ENCODE peak calls at places on chromosomes 16 and 17, in six cellular contexts. One of them, this sample, is unnamed.

GRCh38 chr17:72702136-72702735 is 390.3 kb downstream of the SLC39A11 start:
- DNase-seq in A549: peak
- DNase-seq in GM12878: no peak
- DNase-seq in HepG2: peak
- DNase-seq in K562: peak
- DNase-seq in endothelial cell of umbilical vein: no peak
- DNase-seq in this sample: no peak

GRCh38 chr16:15830832-15831451 is 25.9 kb downstream of the MYH11 start:
- DNase-seq in GM12878: no peak
- DNase-seq in HepG2: no peak
- DNase-seq in A549: no peak
- DNase-seq in endothelial cell of umbilical vein: no peak
- DNase-seq in K562: no peak
- DNase-seq in this sample: no peak

GRCh38 chr16:68079616-68080344 is 5.4 kb upstream of the NFATC3 start:
- DNase-seq in K562: peak
- DNase-seq in HepG2: peak
- DNase-seq in A549: no peak
- DNase-seq in GM12878: no peak
- DNase-seq in endothelial cell of umbilical vein: peak
- DNase-seq in this sample: peak

GRCh38 chr16:30499284-30499683 is 26.7 kb downstream of the ITGAL start:
- DNase-seq in A549: no peak
- DNase-seq in HepG2: no peak
- DNase-seq in endothelial cell of umbilical vein: no peak
- DNase-seq in K562: peak
- DNase-seq in GM12878: no peak
- DNase-seq in this sample: no peak

GRCh38 chr16:10966129-10966528 is 21.8 kb downstream of the CLEC16A start:
- DNase-seq in HepG2: no peak
- DNase-seq in K562: no peak
- DNase-seq in GM12878: no peak
- DNase-seq in A549: no peak
- DNase-seq in endothelial cell of umbilical vein: peak
- DNase-seq in this sample: no peak

GRCh38 chr17:82435601-82436583 is 14.7 kb downstream of the CYBC1 start:
- DNase-seq in K562: no peak
- DNase-seq in GM12878: no peak
- DNase-seq in endothelial cell of umbilical vein: no peak
- DNase-seq in A549: no peak
- DNase-seq in HepG2: no peak
- DNase-seq in this sample: no peak

GRCh38 chr16:4830408-4830807 is 16.7 kb downstream of the GLYR1 start:
- DNase-seq in A549: no peak
- DNase-seq in GM12878: no peak
- DNase-seq in K562: no peak
- DNase-seq in endothelial cell of umbilical vein: no peak
- DNase-seq in HepG2: no peak
- DNase-seq in this sample: no peak

GRCh38 chr16:50627419-50627818 is 53.7 kb downstream of the SNX20 start:
- DNase-seq in K562: no peak
- DNase-seq in HepG2: no peak
- DNase-seq in endothelial cell of umbilical vein: no peak
- DNase-seq in A549: no peak
- DNase-seq in GM12878: no peak
- DNase-seq in this sample: peak

GRCh38 chr17:75996665-75997590 is 3.7 kb upstream of the CDK3 start:
- DNase-seq in endothelial cell of umbilical vein: no peak
- DNase-seq in A549: no peak
- DNase-seq in K562: no peak
- DNase-seq in GM12878: peak
- DNase-seq in HepG2: peak
- DNase-seq in this sample: peak

GRCh38 chr16:67013823-67014640 is 14.9 kb upstream of the CBFB start:
- DNase-seq in GM12878: no peak
- DNase-seq in HepG2: peak
- DNase-seq in K562: peak
- DNase-seq in endothelial cell of umbilical vein: peak
- DNase-seq in A549: no peak
- DNase-seq in this sample: peak

GRCh38 chr16:31569360-31569717 is 41.6 kb downstream of the AHSP start:
- DNase-seq in endothelial cell of umbilical vein: no peak
- DNase-seq in HepG2: no peak
- DNase-seq in K562: no peak
- DNase-seq in GM12878: no peak
- DNase-seq in A549: no peak
- DNase-seq in this sample: no peak

GRCh38 chr16:89422905-89423630 is 67.3 kb downstream of the ANKRD11 start:
- DNase-seq in HepG2: peak
- DNase-seq in GM12878: peak
- DNase-seq in K562: no peak
- DNase-seq in endothelial cell of umbilical vein: no peak
- DNase-seq in A549: no peak
- DNase-seq in this sample: peak

GRCh38 chr16:12341966-12342365 is 365.4 kb downstream of the SNX29 start:
- DNase-seq in A549: no peak
- DNase-seq in K562: no peak
- DNase-seq in GM12878: no peak
- DNase-seq in HepG2: no peak
- DNase-seq in endothelial cell of umbilical vein: peak
- DNase-seq in this sample: no peak

GRCh38 chr16:1815461-1815860 is 11.2 kb downstream of the HAGH start:
- DNase-seq in A549: no peak
- DNase-seq in endothelial cell of umbilical vein: no peak
- DNase-seq in GM12878: no peak
- DNase-seq in K562: no peak
- DNase-seq in HepG2: no peak
- DNase-seq in this sample: no peak

GRCh38 chr17:36742267-36743000 is 141.1 kb downstream of the MRM1 start:
- DNase-seq in GM12878: no peak
- DNase-seq in endothelial cell of umbilical vein: no peak
- DNase-seq in K562: no peak
- DNase-seq in HepG2: no peak
- DNase-seq in A549: no peak
- DNase-seq in this sample: no peak

GRCh38 chr17:4903051-4903818 is at the start of gene CHRNE:
- DNase-seq in A549: peak
- DNase-seq in GM12878: peak
- DNase-seq in HepG2: peak
- DNase-seq in K562: peak
- DNase-seq in endothelial cell of umbilical vein: peak
- DNase-seq in this sample: peak

GRCh38 chr16:1757714-1758461 is 13.5 kb downstream of the NME3 start:
- DNase-seq in endothelial cell of umbilical vein: no peak
- DNase-seq in GM12878: no peak
- DNase-seq in HepG2: no peak
- DNase-seq in K562: no peak
- DNase-seq in A549: no peak
- DNase-seq in this sample: no peak

GRCh38 chr17:35747540-35748017 is 5.5 kb downstream of the GAS2L2 start:
- DNase-seq in endothelial cell of umbilical vein: peak
- DNase-seq in GM12878: peak
- DNase-seq in K562: peak
- DNase-seq in A549: peak
- DNase-seq in HepG2: peak
- DNase-seq in this sample: peak

GRCh38 chr17:7883781-7884386 is 4.7 kb upstream of the CHD3 start:
- DNase-seq in HepG2: no peak
- DNase-seq in GM12878: no peak
- DNase-seq in endothelial cell of umbilical vein: peak
- DNase-seq in K562: peak
- DNase-seq in A549: peak
- DNase-seq in this sample: peak

GRCh38 chr17:7014995-7015586 is 2.7 kb downstream of the RNASEK start:
- DNase-seq in endothelial cell of umbilical vein: no peak
- DNase-seq in A549: no peak
- DNase-seq in K562: no peak
- DNase-seq in GM12878: peak
- DNase-seq in HepG2: no peak
- DNase-seq in this sample: peak

GRCh38 chr16:75820672-75821071 is 94.4 kb upstream of the CPHXL start:
- DNase-seq in A549: peak
- DNase-seq in HepG2: no peak
- DNase-seq in K562: no peak
- DNase-seq in endothelial cell of umbilical vein: no peak
- DNase-seq in GM12878: no peak
- DNase-seq in this sample: no peak

GRCh38 chr16:3023669-3024478 is at the start of the genes HCFC1R1 and THOC6:
- DNase-seq in K562: peak
- DNase-seq in A549: peak
- DNase-seq in HepG2: peak
- DNase-seq in GM12878: peak
- DNase-seq in endothelial cell of umbilical vein: peak
- DNase-seq in this sample: peak
- TF ChIP-seq POLR2A in K562: peak
- TF ChIP-seq POLR2A in A549: peak
- TF ChIP-seq POLR2A in HepG2: peak
- TF ChIP-seq POLR2A in GM12878: peak
- TF ChIP-seq POLR2A in endothelial cell of umbilical vein: peak
- TF ChIP-seq POLR2A in this sample: peak

GRCh38 chr17:13418891-13419290 is 182.8 kb downstream of the HS3ST3A1 start:
- DNase-seq in endothelial cell of umbilical vein: no peak
- DNase-seq in K562: no peak
- DNase-seq in A549: no peak
- DNase-seq in HepG2: no peak
- DNase-seq in GM12878: no peak
- DNase-seq in this sample: no peak

GRCh38 chr17:13419676-13420075 is 182.1 kb downstream of the HS3ST3A1 start:
- DNase-seq in endothelial cell of umbilical vein: no peak
- DNase-seq in K562: no peak
- DNase-seq in A549: no peak
- DNase-seq in HepG2: no peak
- DNase-seq in GM12878: no peak
- DNase-seq in this sample: peak

GRCh38 chr17:13417551-13417950 is 184.2 kb downstream of the HS3ST3A1 start:
- DNase-seq in endothelial cell of umbilical vein: no peak
- DNase-seq in GM12878: no peak
- DNase-seq in A549: no peak
- DNase-seq in K562: no peak
- DNase-seq in HepG2: no peak
- DNase-seq in this sample: no peak

GRCh38 chr17:13421581-13421980 is 180.1 kb downstream of the HS3ST3A1 start:
- DNase-seq in endothelial cell of umbilical vein: no peak
- DNase-seq in K562: no peak
- DNase-seq in A549: no peak
- DNase-seq in HepG2: no peak
- DNase-seq in GM12878: no peak
- DNase-seq in this sample: no peak

DNA sequence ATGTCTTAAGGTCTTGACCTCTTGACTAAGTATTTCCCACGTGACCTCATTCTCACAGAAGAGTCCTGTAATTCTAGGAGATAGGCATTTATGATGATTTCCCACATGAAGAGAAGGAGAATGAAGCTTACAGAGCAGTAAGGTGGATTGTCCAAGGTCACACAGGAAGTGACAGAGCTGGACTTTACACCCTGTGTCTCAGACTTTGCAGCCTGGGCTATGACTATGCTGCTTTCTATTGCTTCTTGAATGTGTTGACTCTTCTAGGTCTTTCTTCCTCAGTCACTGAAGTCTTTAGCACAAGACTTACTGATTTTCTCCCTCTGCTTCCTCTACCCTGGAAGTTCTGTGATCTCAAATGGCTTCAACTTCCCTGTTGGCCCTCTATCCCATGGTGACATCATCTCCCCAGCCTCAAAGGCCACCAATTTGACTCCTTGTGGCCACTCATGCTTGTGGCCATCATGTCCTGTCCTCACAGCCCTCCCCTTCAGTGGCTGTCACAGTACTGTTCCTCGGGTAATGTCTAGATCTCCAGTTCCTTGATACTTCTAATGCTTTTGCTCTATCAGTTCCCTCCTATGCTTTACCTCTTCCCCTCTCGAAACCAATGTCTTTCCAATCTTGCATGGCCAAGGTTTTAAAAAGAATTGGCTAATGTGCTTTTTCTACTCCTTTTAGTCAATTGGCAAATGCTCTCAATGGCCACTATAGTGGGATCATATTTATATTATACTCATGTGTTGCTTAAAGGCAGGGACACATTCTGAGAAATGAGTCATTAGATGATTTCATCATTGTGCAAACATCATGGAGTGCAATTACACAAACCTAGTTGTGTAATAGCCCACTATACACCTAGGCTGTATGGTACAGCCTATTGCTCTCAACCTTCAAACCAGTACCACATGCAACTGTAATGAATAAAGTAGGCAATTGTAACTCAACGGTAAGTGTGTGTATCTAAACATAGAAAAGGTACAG is 181.1 kb downstream of the HS3ST3A1 start:
- DNase-seq in K562: no peak
- DNase-seq in endothelial cell of umbilical vein: no peak
- DNase-seq in GM12878: no peak
- DNase-seq in HepG2: peak
- DNase-seq in A549: peak
- DNase-seq in this sample: peak
- TF ChIP-seq MYC in K562: no peak
- TF ChIP-seq MYC in endothelial cell of umbilical vein: no peak
- TF ChIP-seq MYC in GM12878: no peak
- TF ChIP-seq MYC in HepG2: no peak
- TF ChIP-seq MYC in A549: peak
- TF ChIP-seq MYC in this sample: peak

DNA sequence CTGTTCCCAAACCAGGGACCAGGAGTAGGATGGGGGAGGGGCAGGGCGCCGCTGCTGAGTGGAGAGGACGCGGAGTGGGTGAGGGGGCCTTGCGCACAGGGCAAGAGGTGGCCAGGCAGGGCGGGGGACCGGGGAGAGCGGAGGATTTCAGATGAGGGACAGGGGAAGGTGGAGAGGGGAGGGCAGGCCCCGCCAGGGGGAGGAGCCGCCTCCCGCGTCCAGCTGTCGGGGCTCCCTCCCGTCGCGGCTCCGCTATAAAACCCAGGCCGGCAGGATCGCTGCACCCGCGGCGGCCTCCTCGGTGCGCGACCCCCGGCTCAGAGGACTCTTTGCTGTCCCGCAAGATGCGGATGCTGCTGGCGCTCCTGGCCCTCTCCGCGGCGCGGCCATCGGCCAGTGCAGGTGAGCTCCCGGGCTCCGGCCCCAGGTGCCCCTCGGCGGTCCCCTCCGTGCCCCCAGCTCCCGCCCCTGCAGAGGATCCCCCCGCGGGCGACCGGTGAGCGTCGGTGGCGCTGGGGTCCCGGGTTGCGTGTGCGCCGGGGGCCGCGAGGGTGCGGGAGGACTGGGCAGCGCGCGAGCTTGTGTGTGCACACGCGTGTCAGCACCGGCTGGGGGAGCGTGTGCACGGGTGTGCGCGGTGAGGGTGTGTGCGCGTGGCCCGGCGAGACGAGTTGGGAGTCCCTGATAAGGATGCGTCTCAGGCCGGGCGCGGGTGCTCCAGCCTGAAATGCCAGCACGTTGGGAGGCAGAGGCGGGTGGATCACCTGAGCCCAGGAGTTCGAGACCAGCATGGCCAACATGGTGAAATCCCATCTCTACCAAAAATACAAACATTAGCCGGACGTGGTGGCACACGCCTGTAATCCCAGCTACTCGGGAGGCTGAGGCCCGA is at the start of gene CA4:
- DNase-seq in A549: no peak
- DNase-seq in K562: peak
- DNase-seq in HepG2: no peak
- DNase-seq in endothelial cell of umbilical vein: no peak
- DNase-seq in GM12878: no peak
- DNase-seq in this sample: no peak
- TF ChIP-seq POLR2A in A549: no peak
- TF ChIP-seq POLR2A in K562: no peak
- TF ChIP-seq POLR2A in HepG2: no peak
- TF ChIP-seq POLR2A in endothelial cell of umbilical vein: no peak
- TF ChIP-seq POLR2A in GM12878: no peak
- TF ChIP-seq POLR2A in this sample: no peak

GRCh38 chr17:50918933-50919296 is 52.8 kb upstream of the TOB1 start:
- DNase-seq in HepG2: no peak
- DNase-seq in K562: no peak
- DNase-seq in GM12878: no peak
- DNase-seq in endothelial cell of umbilical vein: no peak
- DNase-seq in A549: no peak
- DNase-seq in this sample: no peak
- TF ChIP-seq MYC in HepG2: no peak
- TF ChIP-seq MYC in K562: no peak
- TF ChIP-seq MYC in GM12878: no peak
- TF ChIP-seq MYC in endothelial cell of umbilical vein: no peak
- TF ChIP-seq MYC in A549: no peak
- TF ChIP-seq MYC in this sample: no peak